ENCODE peak calls at places on chromosomes 6 and 20, in seven cellular contexts. J is fibroblast of lung, M is neural progenitor cell, N is hepatocyte, K is MM.1S, Z is K562, Y is astrocyte. X is an unnamed sample.

GRCh38 chr6:80319286-80319685 is 212.8 kb downstream of the BCKDHB start:
- DNase-seq in J (peak), M (no peak), N (no peak), K (no peak), Z (no peak), Y (no peak), X (peak)

GRCh38 chr6:150256618-150257272 is 112.1 kb upstream of the IYD start:
- DNase-seq in J (peak), M (no peak), N (peak), K (no peak), Z (no peak), Y (peak), X (peak)

GRCh38 chr6:122365775-122366403 is 33.6 kb upstream of the HSF2 start:
- DNase-seq in J (no peak), M (no peak), N (peak), K (no peak), Z (no peak), Y (no peak), X (no peak)

GRCh38 chr6:45967363-45967762 is 48.3 kb downstream of the CLIC5 start:
- DNase-seq in J (no peak), M (no peak), N (no peak), K (no peak), Z (no peak), Y (no peak), X (no peak)

GRCh38 chr6:37077459-37078296 is 72.2 kb downstream of the FGD2 start:
- DNase-seq in J (peak), M (peak), N (peak), K (no peak), Z (no peak), Y (peak), X (no peak)

GRCh38 chr20:38032585-38033329 is 499 bp downstream of the TTI1 start:
- DNase-seq in J (no peak), M (peak), N (no peak), K (no peak), Z (no peak), Y (peak), X (no peak)

GRCh38 chr6:17589402-17590116 is 10.5 kb upstream of the FAM8A1 start:
- DNase-seq in J (peak), M (peak), N (peak), K (no peak), Z (no peak), Y (peak), X (peak)

GRCh38 chr6:26216015-26216885 is 129.0 kb downstream of the HFE start:
- DNase-seq in J (peak), M (peak), N (peak), K (peak), Z (peak), Y (peak), X (peak)

GRCh38 chr6:86423571-86423970 is 513.8 kb upstream of the HTR1E start:
- DNase-seq in J (no peak), M (no peak), N (no peak), K (no peak), Z (no peak), Y (no peak), X (no peak)

GRCh38 chr20:8156603-8157079 is 24.6 kb downstream of the PLCB1 start:
- DNase-seq in J (peak), M (no peak), N (peak), K (peak), Z (no peak), Y (peak), X (peak)

GRCh38 chr6:90940812-90941481 is 354.1 kb upstream of the MAP3K7 start:
- DNase-seq in J (peak), M (peak), N (peak), K (peak), Z (peak), Y (peak), X (peak)

GRCh38 chr6:70371454-70372105 is 41.7 kb upstream of the FAM135A start:
- DNase-seq in J (peak), M (peak), N (peak), K (peak), Z (peak), Y (peak), X (peak)

GRCh38 chr20:59938696-59939051 is 1.4 kb downstream of the PPP1R3D start:
- DNase-seq in J (no peak), M (no peak), N (no peak), K (no peak), Z (no peak), Y (no peak), X (peak)

GRCh38 chr20:41476013-41476441 is 109.4 kb upstream of the EMILIN3 start:
- DNase-seq in J (peak), M (no peak), N (no peak), K (no peak), Z (no peak), Y (peak), X (peak)

GRCh38 chr6:781350-781961 is 88.5 kb upstream of the EXOC2 start:
- DNase-seq in J (no peak), M (no peak), N (no peak), K (no peak), Z (peak), Y (no peak), X (no peak)

GRCh38 chr20:20076297-20077065 is 24.1 kb downstream of the CFAP61 start:
- DNase-seq in J (peak), M (no peak), N (peak), K (no peak), Z (no peak), Y (peak), X (peak)

GRCh38 chr6:154766993-154767392 is 33.8 kb downstream of the SCAF8 start:
- DNase-seq in J (peak), M (peak), N (no peak), K (no peak), Z (no peak), Y (peak), X (no peak)

GRCh38 chr20:19300395-19300794 is 88.0 kb downstream of the SLC24A3 start:
- DNase-seq in J (no peak), M (no peak), N (no peak), K (no peak), Z (no peak), Y (no peak), X (no peak)

GRCh38 chr20:17559338-17559737 is 10.5 kb upstream of the DSTN start:
- DNase-seq in J (peak), M (no peak), N (no peak), K (no peak), Z (no peak), Y (no peak), X (peak)

GRCh38 chr20:49616154-49617007 is 48.4 kb upstream of the PTGIS start:
- DNase-seq in J (no peak), M (no peak), N (no peak), K (no peak), Z (no peak), Y (no peak), X (no peak)

GRCh38 chr20:40860487-40860902 is 168.1 kb upstream of the TOP1 start:
- DNase-seq in J (peak), M (no peak), N (peak), K (no peak), Z (no peak), Y (peak), X (peak)

GRCh38 chr20:52974155-52974554 is 2.0 kb downstream of the TSHZ2 start:
- DNase-seq in J (peak), M (no peak), N (no peak), K (no peak), Z (no peak), Y (peak), X (no peak)

GRCh38 chr20:62473200-62473585 is 2.6 kb downstream of the GATA5 start:
- DNase-seq in J (no peak), M (no peak), N (no peak), K (no peak), Z (no peak), Y (no peak), X (no peak)

GRCh38 chr20:62474585-62475026 is 1.2 kb downstream of the GATA5 start:
- DNase-seq in J (no peak), M (no peak), N (no peak), K (no peak), Z (no peak), Y (no peak), X (no peak)

GRCh38 chr20:62472343-62473199 is 3.2 kb downstream of the GATA5 start:
- DNase-seq in J (no peak), M (no peak), N (no peak), K (no peak), Z (no peak), Y (no peak), X (no peak)

GRCh38 chr20:62475027-62475818 is 572 bp downstream of the GATA5 start:
- DNase-seq in J (no peak), M (peak), N (no peak), K (no peak), Z (no peak), Y (no peak), X (no peak)

GRCh38 chr20:62473717-62474584 is 1.8 kb downstream of the GATA5 start:
- DNase-seq in J (no peak), M (peak), N (no peak), K (no peak), Z (no peak), Y (no peak), X (no peak)
- TF ChIP-seq EZH2 in J (no peak), M (no peak), N (peak), K (no peak), Z (no peak), Y (peak), X (no peak)

DNA sequence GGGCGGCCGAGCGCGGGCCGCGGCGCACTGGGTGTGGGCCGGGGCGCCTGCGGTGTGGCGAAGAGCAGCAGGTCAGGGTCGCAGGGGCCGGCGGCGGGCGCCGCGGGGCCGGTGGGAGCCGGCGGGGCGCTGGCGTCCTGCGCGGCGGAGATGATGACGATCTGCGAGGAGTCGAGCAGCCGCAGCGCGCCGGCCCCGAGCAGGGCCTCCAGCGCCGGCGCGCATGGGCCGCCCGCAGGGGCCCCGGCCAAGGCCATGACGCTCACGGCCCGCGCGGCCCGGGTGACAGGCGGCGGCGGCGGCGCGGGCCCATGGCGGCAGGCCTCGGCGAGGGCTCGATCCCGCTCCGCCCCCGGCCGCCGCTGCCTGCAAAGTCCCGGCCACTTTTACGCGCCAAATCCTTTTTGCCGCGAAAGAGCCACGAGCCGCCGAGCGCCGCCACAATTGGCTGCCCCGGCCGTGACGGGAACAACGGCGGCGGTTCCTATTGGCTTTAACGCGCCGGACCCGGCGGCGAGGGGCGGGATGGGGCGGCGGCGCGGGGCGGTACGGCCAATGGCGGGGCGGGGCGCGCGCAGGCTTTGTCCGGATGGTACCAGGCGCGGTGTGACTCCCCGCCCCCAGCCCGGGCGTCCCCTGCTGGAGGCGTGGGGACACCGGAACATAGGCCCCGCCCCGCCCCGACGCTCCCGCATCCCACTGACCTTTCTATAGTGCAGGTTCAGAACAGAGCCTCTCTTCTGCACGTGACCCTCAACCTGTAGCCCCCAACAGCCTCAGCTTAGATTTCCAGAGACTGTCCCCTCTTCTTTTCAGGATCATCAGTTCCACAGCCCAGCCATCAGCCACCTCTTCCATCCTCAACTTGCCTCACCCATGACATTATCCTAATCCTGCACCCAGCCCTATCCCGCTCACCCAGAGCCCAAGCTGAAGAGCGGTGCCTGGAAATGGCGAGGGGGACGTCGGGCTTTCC is at the start of gene E2F1:
- DNase-seq in J (peak), M (peak), N (peak), K (peak), Z (peak), Y (peak), X (peak)
- TF ChIP-seq CTCF in J (peak), M (peak), N (peak), K (peak), Z (peak), Y (no peak), X (no peak)

DNA sequence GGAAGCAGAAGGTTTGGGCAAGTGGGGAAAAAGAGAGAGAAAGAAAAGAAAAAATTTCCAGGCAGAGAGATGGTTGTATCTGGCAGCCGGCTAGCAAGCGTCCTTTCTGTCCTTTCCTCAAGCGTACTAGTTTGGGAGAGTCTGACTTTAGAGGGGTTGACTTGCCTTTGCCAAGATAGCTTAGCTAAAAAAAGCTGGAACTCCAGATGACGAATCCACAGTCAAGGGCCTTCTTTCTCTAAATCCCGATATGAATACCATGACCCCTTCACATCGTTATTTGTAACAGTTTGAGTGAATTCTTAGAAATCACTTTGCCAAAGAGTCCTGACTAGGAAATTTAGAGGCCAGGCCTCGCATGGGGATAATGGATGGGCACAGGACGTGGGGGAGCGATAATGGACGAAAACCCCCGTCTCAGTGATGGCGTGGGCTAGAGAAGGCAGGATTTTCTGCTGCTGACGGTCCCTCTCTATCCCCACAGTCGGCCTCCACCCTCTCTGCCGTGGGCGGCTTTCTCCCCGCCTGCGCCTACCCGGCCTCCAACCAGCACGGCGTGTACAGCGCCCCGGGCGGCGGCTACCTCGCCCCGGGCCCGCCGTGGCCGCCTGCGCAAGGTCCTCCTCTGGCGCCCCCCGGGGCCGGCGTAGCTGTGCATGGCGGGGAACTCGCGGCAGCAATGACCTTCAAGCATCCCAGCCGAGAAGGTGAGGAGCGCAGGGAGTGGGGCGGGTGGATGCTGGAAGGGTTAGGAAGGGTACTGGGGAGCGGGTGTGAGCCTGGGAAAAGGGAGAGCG is 3.5 kb downstream of the PAX1 start:
- DNase-seq in J (no peak), M (no peak), N (no peak), K (no peak), Z (no peak), Y (no peak), X (no peak)
- TF ChIP-seq EZH2 in J (no peak), M (peak), N (no peak), K (no peak), Z (no peak), Y (peak), X (no peak)

GRCh38 chr6:14117158-14118090 is at the start of gene CD83:
- DNase-seq in J (peak), M (peak), N (peak), K (peak), Z (peak), Y (peak), X (peak)
- TF ChIP-seq CTCF in J (no peak), M (peak), N (peak), K (no peak), Z (peak), Y (no peak), X (peak)

DNA sequence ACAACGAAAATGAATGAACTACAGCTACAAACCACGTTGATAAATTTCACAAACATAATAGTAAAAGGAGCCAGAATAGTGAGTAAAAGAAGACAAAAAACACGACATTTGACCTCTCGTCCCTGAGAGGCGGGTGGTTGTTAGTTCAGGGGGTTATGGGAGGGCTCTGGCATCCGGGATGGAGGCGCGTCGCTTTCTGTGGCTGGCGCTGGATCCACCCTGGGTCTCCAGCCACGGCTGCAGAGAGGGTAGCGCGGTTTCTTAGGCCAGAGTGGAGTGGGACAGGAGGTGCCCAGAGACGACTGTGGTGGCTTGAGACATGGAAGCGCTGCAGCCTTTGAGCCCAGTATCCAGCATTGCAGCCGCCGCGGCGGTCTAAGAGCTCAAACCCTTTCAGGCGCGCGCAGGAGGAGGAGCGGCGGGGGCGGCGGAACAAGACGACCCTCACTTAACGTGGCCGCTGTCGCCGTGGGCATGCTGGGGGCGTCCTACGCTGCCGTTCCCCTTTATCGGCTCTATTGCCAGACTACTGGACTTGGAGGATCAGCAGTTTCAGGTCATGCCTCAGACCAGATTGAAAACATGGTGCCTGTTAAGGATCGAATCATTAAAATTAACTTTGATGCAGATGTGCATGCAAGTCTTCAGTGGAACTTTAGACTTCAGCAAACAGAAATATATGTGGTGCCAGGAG is 3.7 kb upstream of the ZSCAN23 start:
- DNase-seq in J (peak), M (peak), N (peak), K (no peak), Z (no peak), Y (no peak), X (no peak)
- TF ChIP-seq EZH2 in J (no peak), M (no peak), N (no peak), K (no peak), Z (no peak), Y (no peak), X (no peak)

DNA sequence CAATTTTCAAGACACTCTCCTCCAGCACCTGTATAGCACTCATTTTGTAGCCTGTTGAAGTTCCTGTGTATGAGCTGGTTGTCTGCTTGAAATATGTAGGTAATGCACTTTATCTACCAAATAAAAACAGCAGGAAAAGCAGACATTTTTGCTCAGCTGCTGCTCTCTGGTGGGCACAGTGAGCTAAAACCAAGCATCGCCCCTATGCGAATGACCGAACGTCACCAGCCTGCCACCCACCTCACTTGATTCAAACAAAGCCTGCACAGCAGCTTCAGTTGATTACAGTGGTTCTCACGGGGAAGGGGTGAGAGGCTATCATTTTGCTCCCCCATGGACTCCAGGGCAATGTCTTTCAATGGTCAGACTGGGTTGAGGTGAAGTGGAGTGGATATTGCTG is 185.7 kb downstream of the SASH1 start:
- DNase-seq in J (peak), M (peak), N (no peak), K (no peak), Z (no peak), Y (no peak), X (peak)
- TF ChIP-seq CTCF in J (peak), M (peak), N (peak), K (no peak), Z (no peak), Y (peak), X (peak)

GRCh38 chr20:58853466-58853865 is 950 bp downstream of the GNAS start:
- DNase-seq in J (no peak), M (no peak), N (no peak), K (no peak), Z (no peak), Y (no peak), X (no peak)

GRCh38 chr20:58854638-58855471 is 2.3 kb downstream of the GNAS start:
- DNase-seq in J (no peak), M (peak), N (no peak), K (no peak), Z (no peak), Y (no peak), X (no peak)

GRCh38 chr20:58852559-58853271 is at the start of gene GNAS:
- DNase-seq in J (peak), M (peak), N (peak), K (no peak), Z (peak), Y (peak), X (peak)

GRCh38 chr20:58855506-58856314 is 3.2 kb downstream of the GNAS start:
- DNase-seq in J (no peak), M (no peak), N (no peak), K (no peak), Z (no peak), Y (no peak), X (peak)

DNA sequence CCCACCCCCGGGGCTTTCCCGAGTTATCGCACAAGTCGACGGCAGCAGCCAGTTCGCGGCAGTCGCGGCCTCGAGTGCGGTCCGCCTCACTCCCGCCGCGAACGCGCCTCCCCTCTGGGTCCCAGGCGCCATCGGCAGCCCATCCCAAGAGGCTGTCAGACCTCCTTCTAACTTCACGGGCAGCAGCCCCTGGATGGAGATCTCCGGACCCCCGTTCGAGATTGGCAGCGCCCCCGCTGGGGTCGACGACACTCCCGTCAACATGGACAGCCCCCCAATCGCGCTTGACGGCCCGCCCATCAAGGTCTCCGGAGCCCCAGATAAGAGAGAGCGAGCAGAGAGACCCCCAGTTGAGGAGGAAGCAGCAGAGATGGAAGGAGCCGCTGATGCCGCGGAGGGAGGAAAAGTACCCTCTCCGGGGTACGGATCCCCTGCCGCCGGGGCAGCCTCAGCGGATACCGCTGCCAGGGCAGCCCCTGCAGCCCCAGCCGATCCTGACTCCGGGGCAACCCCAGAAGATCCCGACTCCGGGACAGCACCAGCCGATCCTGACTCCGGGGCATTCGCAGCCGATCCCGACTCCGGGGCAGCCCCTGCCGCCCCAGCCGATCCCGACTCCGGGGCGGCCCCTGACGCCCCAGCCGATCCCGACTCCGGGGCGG is 1.6 kb downstream of the GNAS start:
- DNase-seq in J (no peak), M (peak), N (no peak), K (no peak), Z (no peak), Y (no peak), X (no peak)
- TF ChIP-seq EZH2 in J (peak), M (peak), N (no peak), K (no peak), Z (no peak), Y (no peak), X (no peak)